ENCODE peak calls at places on chromosomes 12 and 14, in seven cellular contexts. K is DND-41, M is cardiac muscle cell, I is tibial artery, E is heart left ventricle, F is kidney, B is WERI-Rb-1. S is an unnamed sample.

GRCh38 chr14:92458959-92459478 is 54.6 kb upstream of the RIN3 start:
- DNase-seq in K (no peak), M (no peak), I (no peak), E (no peak), F (no peak), B (no peak), S (no peak)

GRCh38 chr12:74021937-74022336 is 515.7 kb upstream of the ATXN7L3B start:
- DNase-seq in K (peak; percentile 12), M (peak; percentile 76), I (no peak), E (peak; percentile 65), F (no peak), B (peak; percentile 84), S (peak; percentile 30)

GRCh38 chr12:132747395-132747794 is 14.2 kb downstream of the ANKLE2 start:
- DNase-seq in K (no peak), M (no peak), I (no peak), E (peak; percentile 33), F (peak; percentile 32), B (no peak), S (no peak)

GRCh38 chr12:55797068-55797467 is 20.5 kb downstream of the SARNP start:
- DNase-seq in K (peak; percentile 33), M (peak; percentile 76), I (no peak), E (no peak), F (no peak), B (peak; percentile 37), S (no peak)

GRCh38 chr14:34538871-34539406 is 562 bp downstream of the EAPP start:
- DNase-seq in K (no peak), M (no peak), I (no peak), E (no peak), F (no peak), B (no peak), S (no peak)

GRCh38 chr14:52821805-52822250 is 30.4 kb upstream of the GNPNAT1 start:
- DNase-seq in K (no peak), M (no peak), I (no peak), E (no peak), F (no peak), B (no peak), S (no peak)

GRCh38 chr14:75069021-75069810 is at the start of gene ZC2HC1C:
- DNase-seq in K (no peak), M (peak; percentile 95), I (peak; percentile 95), E (peak; percentile 99), F (peak; percentile 99), B (peak; percentile 67), S (peak; percentile 33)

GRCh38 chr12:38465020-38465419 is 148.4 kb downstream of the ALG10B start:
- DNase-seq in K (no peak), M (no peak), I (no peak), E (no peak), F (no peak), B (no peak), S (no peak)

GRCh38 chr12:105166736-105167135 is 59.2 kb downstream of the WASHC4 start:
- DNase-seq in K (no peak), M (no peak), I (no peak), E (no peak), F (no peak), B (no peak), S (no peak)

GRCh38 chr12:46585854-46586621 is 213.5 kb upstream of the SLC38A2 start:
- DNase-seq in K (peak; percentile 86), M (peak; percentile 46), I (no peak), E (no peak), F (no peak), B (no peak), S (no peak)

GRCh38 chr12:8722286-8722685 is 24.5 kb downstream of the RIMKLB start:
- DNase-seq in K (no peak), M (peak; percentile 5), I (no peak), E (no peak), F (no peak), B (no peak), S (no peak)
- H3K27ac ChIP-seq in K (no peak overlapping the region), M (peak overlapping the region; percentile 69), I (peak overlapping the region; percentile 24), E (no peak overlapping the region), F (no peak overlapping the region), B (no peak overlapping the region), S (no peak overlapping the region)

GRCh38 chr12:119667577-119668314 is at the start of gene PRKAB1:
- DNase-seq in K (peak; percentile 98), M (peak; percentile 99), I (peak; percentile 94), E (peak; percentile 98), F (peak; percentile 99), B (peak; percentile 97), S (peak; percentile 98)

GRCh38 chr12:119669744-119670472 is 2.0 kb downstream of the PRKAB1 start:
- DNase-seq in K (no peak), M (no peak), I (no peak), E (no peak), F (no peak), B (no peak), S (no peak)

GRCh38 chr12:119666226-119666808 is 1.6 kb upstream of the PRKAB1 start:
- DNase-seq in K (no peak), M (no peak), I (no peak), E (no peak), F (no peak), B (no peak), S (no peak)

GRCh38 chr12:119666900-119667576 is 895 bp upstream of the PRKAB1 start:
- DNase-seq in K (no peak), M (no peak), I (no peak), E (no peak), F (no peak), B (no peak), S (no peak)

DNA sequence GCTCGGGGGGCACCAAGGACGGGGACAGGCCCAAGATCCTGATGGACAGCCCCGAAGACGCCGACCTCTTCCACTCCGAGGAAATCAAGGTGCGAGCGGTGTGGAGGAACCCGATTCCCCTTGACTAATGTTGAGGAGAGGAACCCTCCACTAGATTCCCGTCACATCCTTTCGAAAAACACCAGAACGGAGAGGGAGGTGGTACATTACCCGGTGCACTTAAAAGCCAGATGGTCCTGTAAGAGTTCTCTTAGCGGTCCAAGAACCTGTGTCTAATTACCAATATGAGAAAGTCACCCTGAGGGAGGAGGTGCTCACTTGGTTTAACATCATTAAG is 350 bp downstream of the PRKAB1 start:
- DNase-seq in K (no peak), M (no peak), I (no peak), E (no peak), F (no peak), B (no peak), S (no peak)
- H3K27ac ChIP-seq in K (peak overlapping the region; percentile 95), M (peak overlapping the region; percentile 84), I (peak overlapping the region; percentile 88), E (peak overlapping the region; percentile 84), F (peak overlapping the region; percentile 95), B (peak overlapping the region; percentile 92), S (peak overlapping the region; percentile 95)

GRCh38 chr12:1281683-1282366 is 290.8 kb downstream of the ERC1 start:
- DNase-seq in K (no peak), M (no peak), I (no peak), E (no peak), F (no peak), B (no peak), S (no peak)

GRCh38 chr12:1282670-1283361 is 291.8 kb downstream of the ERC1 start:
- DNase-seq in K (no peak), M (no peak), I (peak; percentile 69), E (no peak), F (no peak), B (no peak), S (no peak)

GRCh38 chr12:1284611-1285010 is 293.6 kb downstream of the ERC1 start:
- DNase-seq in K (peak; percentile 68), M (no peak), I (no peak), E (no peak), F (no peak), B (no peak), S (no peak)

GRCh38 chr12:1289371-1290155 is 298.5 kb downstream of the ERC1 start:
- DNase-seq in K (no peak), M (no peak), I (no peak), E (no peak), F (no peak), B (no peak), S (no peak)

GRCh38 chr12:1287446-1287975 is 296.5 kb downstream of the ERC1 start:
- DNase-seq in K (no peak), M (no peak), I (no peak), E (no peak), F (no peak), B (no peak), S (no peak)
- H3K27ac ChIP-seq in K (no peak overlapping the region), M (no peak overlapping the region), I (no peak overlapping the region), E (no peak overlapping the region), F (no peak overlapping the region), B (no peak overlapping the region), S (no peak overlapping the region)

GRCh38 chr12:25615119-25615518 is 62.0 kb upstream of the LMNTD1 start:
- DNase-seq in K (no peak), M (no peak), I (no peak), E (no peak), F (no peak), B (no peak), S (no peak)
- H3K27ac ChIP-seq in K (no peak overlapping the region), M (no peak overlapping the region), I (no peak overlapping the region), E (no peak overlapping the region), F (no peak overlapping the region), B (no peak overlapping the region), S (no peak overlapping the region)

GRCh38 chr12:126899926-126900792 is 1366.8 kb upstream of the TMEM132C start:
- DNase-seq in K (no peak), M (no peak), I (no peak), E (no peak), F (no peak), B (no peak), S (no peak)

GRCh38 chr12:126903180-126903876 is 1363.6 kb upstream of the TMEM132C start:
- DNase-seq in K (no peak), M (no peak), I (no peak), E (no peak), F (no peak), B (no peak), S (no peak)

GRCh38 chr12:126895946-126896520 is 1370.9 kb upstream of the TMEM132C start:
- DNase-seq in K (no peak), M (no peak), I (no peak), E (no peak), F (no peak), B (no peak), S (no peak)

GRCh38 chr12:126897102-126897501 is 1369.9 kb upstream of the TMEM132C start:
- DNase-seq in K (no peak), M (no peak), I (no peak), E (no peak), F (no peak), B (no peak), S (no peak)

GRCh38 chr12:126898562-126898961 is 1368.4 kb upstream of the TMEM132C start:
- DNase-seq in K (no peak), M (no peak), I (no peak), E (no peak), F (no peak), B (no peak), S (no peak)
- H3K27ac ChIP-seq in K (no peak overlapping the region), M (no peak overlapping the region), I (no peak overlapping the region), E (no peak overlapping the region), F (no peak overlapping the region), B (no peak overlapping the region), S (no peak overlapping the region)

GRCh38 chr12:67355428-67356385 is 86.5 kb downstream of the CAND1 start:
- DNase-seq in K (peak; percentile 26), M (peak; percentile 77), I (no peak), E (no peak), F (no peak), B (peak; percentile 16), S (peak; percentile 43)
- H3K27ac ChIP-seq in K (peak overlapping the region; percentile 15), M (no peak overlapping the region), I (peak overlapping the region; percentile 37), E (peak overlapping the region; percentile 52), F (no peak overlapping the region), B (no peak overlapping the region), S (no peak overlapping the region)